ENCODE peak calls at places on chromosome 11, in six cellular contexts. R, Z, I, Q, M and T are unnamed samples.

GRCh38 chr11:29173660-29174062 is 843.2 kb downstream of the KCNA4 start:
- DNase-seq in Z (peak), I (no peak), R (peak), M (peak), Q (peak), T (no peak)

GRCh38 chr11:30196400-30197206 is 34.2 kb upstream of the FSHB start:
- DNase-seq in I (peak), M (peak), Z (peak), R (peak), Q (peak), T (no peak)

GRCh38 chr11:65918211-65919150 is at the start of gene C11orf68:
- DNase-seq in Z (no peak), R (peak), I (no peak), M (no peak), Q (no peak), T (no peak)

GRCh38 chr11:13076961-13077360 is 67.8 kb downstream of the RASSF10 start:
- DNase-seq in M (no peak), I (no peak), R (peak), Z (no peak), Q (no peak), T (no peak)

GRCh38 chr11:64926689-64927088 is 2.2 kb downstream of the PPP2R5B start:
- DNase-seq in Q (no peak), R (no peak), I (no peak), M (no peak), Z (no peak), T (no peak)

GRCh38 chr11:126546191-126546590 is 190.7 kb downstream of the ST3GAL4 start:
- DNase-seq in I (no peak), R (no peak), Z (no peak), M (no peak), Q (no peak), T (no peak)

GRCh38 chr11:111797145-111797581 is 31.0 kb upstream of the PPP2R1B start:
- DNase-seq in Q (no peak), Z (no peak), I (peak), R (peak), M (peak), T (no peak)

GRCh38 chr11:110857885-110858555 is 145.8 kb upstream of the ARHGAP20 start:
- DNase-seq in M (no peak), I (no peak), Z (no peak), R (no peak), Q (peak), T (no peak)

GRCh38 chr11:115618428-115618827 is 114.2 kb upstream of the CADM1 start:
- DNase-seq in R (peak), M (no peak), Q (no peak), I (no peak), Z (no peak), T (peak)

GRCh38 chr11:90204832-90205646 is 17.8 kb downstream of the CHORDC1 start:
- DNase-seq in R (peak), Z (peak), M (no peak), Q (peak), I (peak), T (peak)

GRCh38 chr11:63766501-63767270 is 1.9 kb downstream of the ZFTA start:
- DNase-seq in I (no peak), R (no peak), M (no peak), Q (no peak), Z (no peak), T (no peak)

GRCh38 chr11:134014502-134014901 is 54.4 kb upstream of the JAM3 start:
- DNase-seq in Z (no peak), M (no peak), I (no peak), Q (no peak), R (no peak), T (no peak)

GRCh38 chr11:47656284-47656915 is 14.0 kb upstream of the MTCH2 start:
- DNase-seq in Z (no peak), M (no peak), I (no peak), Q (no peak), R (no peak), T (no peak)

DNA sequence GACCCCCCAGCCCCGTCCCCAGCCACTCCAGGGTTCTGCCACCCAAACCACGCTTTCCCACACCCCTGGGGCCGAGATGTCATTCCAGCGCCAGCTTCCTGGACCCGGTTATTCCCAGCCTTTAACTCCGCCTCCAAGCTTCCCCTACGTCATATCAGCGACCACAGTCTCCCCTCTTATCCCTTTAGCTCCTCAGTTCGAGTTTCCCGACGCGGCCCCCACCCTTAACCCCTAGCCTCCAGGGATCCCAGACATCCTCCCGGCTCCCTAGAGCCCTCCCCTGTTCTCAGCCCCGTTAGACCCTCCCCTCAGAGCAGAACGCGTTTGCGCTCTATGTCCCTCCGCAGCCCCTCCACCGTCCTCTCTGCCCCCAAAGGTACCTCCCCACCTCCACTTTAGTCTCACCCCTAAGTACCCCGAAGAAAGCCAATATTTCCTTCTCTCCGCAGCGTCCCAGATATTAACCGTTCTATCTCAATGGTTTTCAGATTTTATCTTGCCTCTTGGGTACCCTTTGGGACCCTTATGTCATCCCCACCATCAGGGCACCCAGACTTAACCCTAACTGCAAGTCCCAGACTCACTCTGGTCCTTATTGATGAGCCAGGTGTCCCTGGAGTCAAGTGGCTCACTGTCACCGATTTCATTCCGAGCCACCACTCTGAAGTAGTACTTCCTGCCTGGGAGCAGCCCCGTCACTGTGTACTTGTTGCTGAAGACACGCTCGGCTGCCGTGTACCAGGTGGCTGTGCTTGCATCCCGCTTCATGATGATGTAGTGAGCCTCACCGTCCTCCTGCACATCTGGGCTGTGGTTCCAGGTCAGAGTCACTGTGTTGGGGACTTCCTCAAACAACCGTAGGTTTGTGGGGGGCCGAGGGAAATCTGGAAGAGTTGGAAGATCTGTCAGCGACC is 8.0 kb downstream of the TMEM86A start:
- DNase-seq in M (no peak), Z (no peak), I (peak), R (no peak), Q (no peak), T (no peak)
- H3K4me3 ChIP-seq in M (peak), Z (no peak), I (no peak), R (no peak), Q (peak), T (peak)

DNA sequence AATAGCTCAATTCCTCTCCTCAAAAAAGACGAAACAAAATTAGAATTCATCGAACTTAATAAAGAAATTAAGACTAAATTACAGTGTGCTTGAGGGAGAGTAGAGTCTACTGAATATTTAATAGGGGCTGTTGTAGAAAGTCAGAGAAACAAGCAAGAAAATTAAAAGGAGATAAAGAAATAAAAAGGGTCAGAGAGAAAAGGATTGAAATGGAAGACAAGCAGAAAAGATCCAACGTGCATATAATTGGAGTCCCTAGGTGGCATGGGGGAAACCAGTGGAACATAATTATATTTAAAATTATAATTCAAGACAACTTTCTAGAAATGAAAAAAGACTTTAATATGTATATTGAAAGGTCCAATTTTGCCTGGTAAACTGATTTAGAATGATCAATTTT is 74.3 kb downstream of the ACER3 start:
- DNase-seq in R (no peak), Z (no peak), Q (no peak), M (no peak), I (peak), T (no peak)
- TF ChIP-seq CTCF in R (no peak), Z (no peak), Q (no peak), M (no peak), I (no peak), T (no peak)

DNA sequence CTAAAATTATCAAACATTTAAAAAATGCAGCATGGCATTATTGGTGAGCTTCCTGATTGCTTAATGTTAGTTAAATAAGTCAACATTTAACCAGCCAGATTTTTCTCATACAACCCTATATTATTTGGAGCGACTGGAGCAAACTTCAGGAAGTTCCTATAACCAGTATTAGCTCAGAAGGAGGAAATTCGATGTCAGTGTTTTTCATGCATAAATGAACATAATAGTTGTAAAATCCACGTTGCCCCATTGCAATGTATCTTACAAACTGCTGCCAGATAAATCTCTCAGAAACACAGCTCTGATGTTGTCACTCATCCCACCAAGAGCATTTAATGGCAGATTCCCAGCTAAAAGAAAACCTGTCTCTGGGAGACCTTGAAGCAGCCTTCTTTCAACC is 278.5 kb downstream of the CASP12 start:
- DNase-seq in M (no peak), Z (no peak), I (no peak), Q (no peak), R (no peak), T (no peak)
- H3K4me3 ChIP-seq in M (no peak), Z (no peak), I (no peak), Q (no peak), R (no peak), T (no peak)

DNA sequence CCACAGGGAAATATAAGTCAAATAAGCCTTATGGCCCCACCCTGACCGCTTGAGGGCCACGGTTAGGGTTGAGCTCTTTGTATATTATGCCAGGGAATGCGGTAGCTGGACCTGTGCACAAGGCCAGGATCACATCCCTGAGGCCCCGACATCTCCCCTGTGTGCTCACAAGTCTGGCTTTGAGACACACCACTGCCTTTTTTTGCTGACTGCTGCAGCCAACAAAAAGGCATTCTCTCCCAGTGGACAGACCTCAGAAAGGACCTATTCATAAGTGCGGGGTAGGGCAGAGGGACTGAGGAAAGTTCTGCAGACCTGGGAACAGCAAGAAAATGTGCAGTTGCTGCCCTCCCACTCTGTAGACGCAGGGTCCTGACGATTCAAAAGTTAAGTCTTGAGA is 3.4 kb upstream of the SIDT2 start:
- DNase-seq in I (no peak), R (no peak), Q (no peak), Z (no peak), M (no peak), T (no peak)
- TF ChIP-seq CTCF in I (no peak), R (no peak), Q (no peak), Z (no peak), M (no peak), T (no peak)